ENCODE peak calls at places on chromosomes 1 and 21, in seven cellular contexts. A, V, M, B, E, J and I are unnamed samples.

GRCh38 chr1:17772580-17773215 is 17.6 kb downstream of the ACTL8 start:
- DNase-seq in A (no peak), V (no peak), M (no peak), B (no peak), E (no peak), J (no peak), I (no peak)

GRCh38 chr1:201740609-201741231 is 88.2 kb upstream of the IPO9 start:
- DNase-seq in A (peak), V (no peak), M (no peak), B (no peak), E (no peak), J (no peak), I (no peak)

GRCh38 chr1:234533975-234534876 is 55.2 kb upstream of the TARBP1 start:
- DNase-seq in A (no peak), V (no peak), M (no peak), B (peak), E (peak), J (no peak), I (peak)

GRCh38 chr1:59730302-59730701 is 84.4 kb upstream of the HOOK1 start:
- DNase-seq in A (no peak), V (no peak), M (no peak), B (peak), E (peak), J (no peak), I (no peak)

GRCh38 chr1:33433509-33434362 is 2.8 kb upstream of the PHC2 start:
- DNase-seq in A (peak), V (no peak), M (no peak), B (peak), E (peak), J (no peak), I (peak)

GRCh38 chr1:19206947-19207346 is 3.1 kb downstream of the UBR4 start:
- DNase-seq in A (no peak), V (no peak), M (no peak), B (no peak), E (no peak), J (no peak), I (no peak)

GRCh38 chr1:153426809-153427208 is 10.5 kb downstream of the S100A7A start:
- DNase-seq in A (no peak), V (peak), M (no peak), B (no peak), E (no peak), J (no peak), I (no peak)

GRCh38 chr1:167223144-167224103 is 2.7 kb downstream of the POU2F1 start:
- DNase-seq in A (no peak), V (no peak), M (no peak), B (peak), E (peak), J (no peak), I (no peak)

GRCh38 chr1:29569971-29570634 is 333.8 kb downstream of the PTPRU start:
- DNase-seq in A (no peak), V (no peak), M (no peak), B (peak), E (peak), J (no peak), I (peak)

GRCh38 chr21:28253378-28253777 is 739.3 kb downstream of the LTN1 start:
- DNase-seq in A (no peak), V (no peak), M (no peak), B (peak), E (peak), J (no peak), I (peak)

GRCh38 chr1:230345139-230345885 is 80.8 kb downstream of the PGBD5 start:
- DNase-seq in A (no peak), V (no peak), M (no peak), B (no peak), E (no peak), J (no peak), I (no peak)

GRCh38 chr1:76463278-76463677 is 388.7 kb downstream of the ST6GALNAC3 start:
- DNase-seq in A (no peak), V (no peak), M (no peak), B (no peak), E (no peak), J (no peak), I (no peak)

GRCh38 chr1:226158457-226158856 is 28.1 kb downstream of the ACBD3 start:
- DNase-seq in A (no peak), V (no peak), M (no peak), B (no peak), E (no peak), J (no peak), I (no peak)

GRCh38 chr1:160830321-160831153 is 32.1 kb downstream of the CD244 start:
- DNase-seq in A (peak), V (peak), M (peak), B (peak), E (peak), J (peak), I (peak)

GRCh38 chr1:1858382-1859086 is 32.4 kb downstream of the GNB1 start:
- DNase-seq in A (peak), V (peak), M (peak), B (peak), E (peak), J (no peak), I (no peak)

GRCh38 chr1:176522310-176522846 is 59.4 kb downstream of the PAPPA2 start:
- DNase-seq in A (no peak), V (no peak), M (no peak), B (no peak), E (no peak), J (no peak), I (no peak)

GRCh38 chr1:165887877-165888551 is 60.6 kb downstream of the UCK2 start:
- DNase-seq in A (no peak), V (no peak), M (no peak), B (no peak), E (no peak), J (no peak), I (no peak)

GRCh38 chr1:203475012-203475981 is at the start of gene PRELP:
- DNase-seq in A (peak), V (peak), M (no peak), B (no peak), E (peak), J (no peak), I (no peak)

GRCh38 chr1:32390904-32391480 is 3.2 kb downstream of the BSDC1 start:
- DNase-seq in A (no peak), V (no peak), M (no peak), B (no peak), E (no peak), J (no peak), I (no peak)

GRCh38 chr1:169511339-169512028 is 25.7 kb upstream of the SLC19A2 start:
- DNase-seq in A (no peak), V (no peak), M (no peak), B (peak), E (peak), J (no peak), I (peak)

GRCh38 chr1:45621501-45621836 is 2.4 kb downstream of the CCDC17 start:
- DNase-seq in A (no peak), V (no peak), M (no peak), B (no peak), E (no peak), J (no peak), I (no peak)

GRCh38 chr1:45617618-45618017 is 6.2 kb downstream of the CCDC17 start:
- DNase-seq in A (no peak), V (no peak), M (no peak), B (peak), E (peak), J (no peak), I (no peak)

GRCh38 chr1:45620588-45621500 is 3.0 kb downstream of the CCDC17 start:
- DNase-seq in A (no peak), V (no peak), M (no peak), B (no peak), E (no peak), J (peak), I (no peak)

GRCh38 chr1:45621895-45622266 is 2.0 kb downstream of the CCDC17 start:
- DNase-seq in A (no peak), V (no peak), M (no peak), B (no peak), E (no peak), J (no peak), I (no peak)

DNA sequence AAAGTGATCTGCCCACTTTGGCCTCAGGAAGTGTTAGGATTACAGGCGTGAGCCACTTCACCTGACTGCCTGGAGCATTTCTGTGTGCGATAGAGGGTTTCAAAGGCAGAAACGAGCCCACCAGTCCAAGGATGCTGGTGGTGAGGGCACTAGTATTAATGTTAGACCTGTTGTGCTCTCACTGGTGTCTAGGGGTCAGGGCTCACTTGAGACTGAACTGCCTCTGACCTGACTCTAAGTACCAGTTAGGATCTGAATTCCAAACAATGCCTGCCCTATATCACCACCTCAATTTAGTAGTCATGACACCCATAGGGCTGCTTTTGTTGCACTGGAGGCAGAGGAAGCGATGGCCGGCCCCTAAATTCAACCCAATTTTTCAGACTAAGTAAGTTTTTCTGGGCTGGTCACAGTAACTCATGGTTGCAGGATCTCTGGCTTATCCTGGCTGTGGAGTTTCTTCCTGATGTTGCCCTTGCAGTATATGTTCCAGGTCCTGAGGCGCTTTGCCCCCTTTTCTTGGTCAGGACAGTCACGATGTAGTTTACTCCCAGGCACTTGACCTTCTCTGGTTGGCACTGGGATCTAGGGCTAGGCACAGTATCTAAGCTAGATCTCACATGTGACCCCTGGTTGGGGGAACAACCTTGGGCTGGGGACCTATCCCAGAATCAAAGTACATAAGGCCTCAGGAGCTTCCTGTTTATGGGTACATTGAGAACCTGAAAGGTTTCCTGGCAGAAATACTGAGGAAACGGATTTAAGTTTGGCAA is 4.5 kb downstream of the CCDC17 start:
- DNase-seq in A (peak), V (no peak), M (no peak), B (no peak), E (no peak), J (no peak), I (peak)
- H3K4ac ChIP-seq in A (no peak), V (no peak), M (no peak), B (no peak), E (no peak), J (no peak), I (no peak)

GRCh38 chr1:213245270-213245669 is 194.2 kb downstream of the RPS6KC1 start:
- DNase-seq in A (no peak), V (no peak), M (no peak), B (no peak), E (no peak), J (no peak), I (no peak)
- H3K4ac ChIP-seq in A (no peak), V (no peak), M (no peak), B (no peak), E (no peak), J (no peak), I (no peak)

DNA sequence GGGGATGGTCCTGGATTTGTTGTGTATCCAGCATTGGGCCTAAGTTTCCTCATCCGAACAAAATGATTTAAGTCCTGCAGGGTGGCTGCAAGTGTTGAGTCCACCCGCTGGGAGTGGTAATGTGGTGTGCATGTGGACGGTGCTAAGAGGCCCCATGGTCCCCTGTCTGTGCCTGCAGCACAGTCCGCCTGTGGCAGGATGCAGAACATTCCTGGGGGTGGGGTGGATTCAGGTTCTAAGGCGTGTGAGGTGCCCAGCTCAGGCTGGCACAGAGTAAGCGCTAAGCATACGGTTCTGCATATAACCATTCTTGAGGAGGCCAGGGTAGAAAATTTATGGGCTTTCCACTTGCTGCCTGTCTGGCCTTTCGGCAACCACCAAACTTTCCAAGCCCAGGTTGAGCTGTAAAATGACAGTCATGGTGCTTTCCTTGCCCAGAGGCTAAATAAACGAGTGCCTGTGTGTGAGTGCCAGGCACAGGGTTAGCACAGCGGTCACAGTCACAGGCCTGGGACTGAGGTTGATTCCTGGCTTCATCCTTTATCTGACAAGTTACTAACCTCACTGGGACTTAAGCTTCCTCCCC is 30.7 kb downstream of the SLC2A1 start:
- DNase-seq in A (no peak), V (no peak), M (no peak), B (no peak), E (no peak), J (no peak), I (no peak)
- H3K4ac ChIP-seq in A (no peak), V (no peak), M (no peak), B (no peak), E (no peak), J (no peak), I (no peak)

GRCh38 chr1:164662955-164663354 is 104.0 kb downstream of the PBX1 start:
- DNase-seq in A (no peak), V (no peak), M (no peak), B (no peak), E (no peak), J (no peak), I (peak)

GRCh38 chr1:164660415-164661174 is 101.6 kb downstream of the PBX1 start:
- DNase-seq in A (no peak), V (no peak), M (no peak), B (peak), E (peak), J (no peak), I (no peak)

GRCh38 chr1:164659621-164660414 is 100.8 kb downstream of the PBX1 start:
- DNase-seq in A (no peak), V (peak), M (no peak), B (no peak), E (no peak), J (no peak), I (peak)

GRCh38 chr1:164664127-164664526 is 105.1 kb downstream of the PBX1 start:
- DNase-seq in A (no peak), V (no peak), M (no peak), B (no peak), E (no peak), J (no peak), I (no peak)

DNA sequence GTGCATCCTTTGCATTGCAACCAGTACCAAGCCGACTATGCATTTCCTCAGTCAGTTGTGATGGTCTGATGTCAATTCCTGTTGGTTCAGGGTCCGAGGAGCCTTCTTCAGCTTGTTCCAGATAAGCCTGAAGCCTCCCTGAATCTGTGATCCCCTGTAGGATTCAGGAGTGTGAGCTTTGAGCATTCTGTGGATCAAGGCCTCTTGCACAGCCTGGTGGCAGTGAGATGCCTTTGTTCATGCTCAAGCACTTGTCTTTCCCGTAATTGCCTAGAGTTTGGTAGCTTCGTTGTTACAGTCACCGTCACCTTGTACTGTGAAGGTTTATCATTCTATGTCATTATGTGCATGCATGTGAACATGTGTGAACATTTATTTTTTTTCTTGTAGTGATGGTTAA is 103.5 kb downstream of the PBX1 start:
- DNase-seq in A (peak), V (no peak), M (no peak), B (no peak), E (no peak), J (no peak), I (no peak)
- H3K4ac ChIP-seq in A (no peak), V (no peak), M (no peak), B (no peak), E (no peak), J (no peak), I (peak)

GRCh38 chr1:41341756-41342562 is 19.3 kb upstream of the FOXO6 start:
- DNase-seq in A (peak), V (peak), M (no peak), B (peak), E (no peak), J (no peak), I (peak)

GRCh38 chr1:41341365-41341683 is 19.9 kb upstream of the FOXO6 start:
- DNase-seq in A (peak), V (no peak), M (no peak), B (peak), E (no peak), J (no peak), I (no peak)

GRCh38 chr1:41340655-41341364 is 20.4 kb upstream of the FOXO6 start:
- DNase-seq in A (peak), V (no peak), M (no peak), B (no peak), E (no peak), J (no peak), I (no peak)

GRCh38 chr1:41342774-41343355 is 18.4 kb upstream of the FOXO6 start:
- DNase-seq in A (no peak), V (no peak), M (no peak), B (no peak), E (no peak), J (peak), I (no peak)

DNA sequence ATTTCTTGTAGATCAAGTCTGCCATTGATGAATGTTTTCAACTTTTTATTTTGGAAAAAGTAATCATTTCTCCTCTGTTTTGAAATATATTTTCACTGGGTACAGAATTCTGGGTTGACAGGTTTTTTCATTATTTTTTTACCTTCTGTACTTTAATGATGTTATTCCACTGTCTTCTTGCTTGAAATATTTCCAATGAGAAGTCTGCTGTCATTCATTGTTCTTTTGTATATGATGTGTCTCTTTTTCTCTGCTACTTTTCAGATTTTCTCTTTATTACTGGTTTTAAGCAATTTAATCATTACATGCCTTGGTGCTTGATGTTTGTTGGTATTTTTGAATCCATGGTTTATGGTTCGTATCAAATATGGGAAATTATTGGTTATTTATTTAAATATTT is 22.4 kb upstream of the FOXO6 start:
- DNase-seq in A (no peak), V (no peak), M (no peak), B (no peak), E (no peak), J (no peak), I (no peak)
- H3K4ac ChIP-seq in A (no peak), V (no peak), M (no peak), B (no peak), E (no peak), J (no peak), I (no peak)

GRCh38 chr1:60950431-60951068 is 131.8 kb upstream of the NFIA start:
- DNase-seq in A (no peak), V (no peak), M (no peak), B (no peak), E (no peak), J (no peak), I (no peak)

GRCh38 chr1:60949154-60949825 is 133.1 kb upstream of the NFIA start:
- DNase-seq in A (no peak), V (no peak), M (no peak), B (no peak), E (no peak), J (no peak), I (no peak)

GRCh38 chr1:60947367-60947766 is 135.0 kb upstream of the NFIA start:
- DNase-seq in A (no peak), V (no peak), M (no peak), B (no peak), E (no peak), J (no peak), I (no peak)

GRCh38 chr1:60949826-60950197 is 132.5 kb upstream of the NFIA start:
- DNase-seq in A (no peak), V (no peak), M (no peak), B (no peak), E (no peak), J (no peak), I (no peak)

DNA sequence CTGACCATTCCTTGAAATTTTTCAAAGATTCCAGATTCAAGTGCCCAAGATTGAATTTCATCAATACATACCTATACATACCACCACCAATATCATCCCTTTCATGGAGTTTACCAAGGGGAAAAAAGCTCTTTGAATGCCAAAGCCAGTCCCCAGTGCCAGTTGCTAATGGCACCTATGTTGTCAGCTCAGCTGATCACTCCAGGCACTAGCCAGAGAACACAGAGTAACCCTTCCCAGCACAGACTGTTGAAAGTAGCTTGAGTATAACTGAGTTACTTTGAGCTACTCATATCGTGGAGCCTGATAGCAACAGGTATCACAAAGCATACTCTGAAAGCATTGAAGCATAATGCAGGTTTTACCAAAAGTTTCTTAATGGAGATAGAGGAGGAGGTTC is 133.9 kb upstream of the NFIA start:
- DNase-seq in A (no peak), V (no peak), M (no peak), B (no peak), E (no peak), J (no peak), I (no peak)
- H3K4ac ChIP-seq in A (no peak), V (no peak), M (no peak), B (no peak), E (no peak), J (no peak), I (no peak)

DNA sequence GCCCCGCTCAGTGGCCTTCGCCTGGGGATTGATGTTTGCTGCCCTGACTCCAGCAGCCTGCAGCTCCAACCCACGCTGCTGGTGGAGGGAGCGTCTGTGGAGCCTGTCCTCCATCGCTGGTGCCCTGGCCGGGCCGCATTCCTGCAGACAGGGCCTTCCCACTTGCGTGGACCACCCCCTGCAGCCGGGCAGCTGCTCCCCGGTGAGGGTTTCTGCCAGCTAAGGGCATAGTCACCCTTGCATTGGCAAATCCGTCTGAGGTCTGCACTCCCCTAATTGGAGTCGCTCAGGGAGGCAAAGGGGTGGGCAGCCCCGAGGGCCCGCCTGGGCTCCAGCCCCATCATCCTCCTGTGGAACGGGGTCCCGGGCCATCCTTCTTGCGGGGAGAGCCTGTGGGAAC is 43.5 kb downstream of the PRDM16 start:
- DNase-seq in A (no peak), V (no peak), M (no peak), B (no peak), E (no peak), J (no peak), I (no peak)
- H3K4ac ChIP-seq in A (no peak), V (no peak), M (peak), B (no peak), E (no peak), J (no peak), I (no peak)